ENCODE peak calls at places on chromosome 14, in seven cellular contexts. One of them, this sample, is unnamed.

GRCh38 chr14:90828642-90829487 is 12.6 kb upstream of the TTC7B start:
- DNase-seq in GM12892: no peak
- DNase-seq in SK-N-SH: no peak
- DNase-seq in H1: no peak
- DNase-seq in HepG2: no peak
- DNase-seq in K562: no peak
- DNase-seq in GM12878: no peak
- DNase-seq in this sample: no peak

GRCh38 chr14:44662250-44662891 is 155.3 kb upstream of the FSCB start:
- DNase-seq in GM12892: no peak
- DNase-seq in SK-N-SH: no peak
- DNase-seq in H1: no peak
- DNase-seq in HepG2: no peak
- DNase-seq in K562: no peak
- DNase-seq in GM12878: no peak
- DNase-seq in this sample: no peak

GRCh38 chr14:78758333-78758732 is 588.2 kb downstream of the NRXN3 start:
- DNase-seq in GM12892: no peak
- DNase-seq in SK-N-SH: peak; percentile 37
- DNase-seq in H1: no peak
- DNase-seq in HepG2: peak; percentile 30
- DNase-seq in K562: peak; percentile 24
- DNase-seq in GM12878: peak; percentile 13
- DNase-seq in this sample: peak; percentile 14

GRCh38 chr14:65906948-65907347 is 494.4 kb downstream of the FUT8 start:
- DNase-seq in GM12892: no peak
- DNase-seq in SK-N-SH: no peak
- DNase-seq in H1: no peak
- DNase-seq in HepG2: no peak
- DNase-seq in K562: no peak
- DNase-seq in GM12878: no peak
- DNase-seq in this sample: no peak

GRCh38 chr14:65354715-65355114 is 57.8 kb upstream of the FUT8 start:
- DNase-seq in GM12892: no peak
- DNase-seq in SK-N-SH: no peak
- DNase-seq in H1: no peak
- DNase-seq in HepG2: no peak
- DNase-seq in K562: no peak
- DNase-seq in GM12878: no peak
- DNase-seq in this sample: no peak

GRCh38 chr14:100031506-100032281 is 33.5 kb upstream of the EVL start:
- DNase-seq in GM12892: no peak
- DNase-seq in SK-N-SH: no peak
- DNase-seq in H1: no peak
- DNase-seq in HepG2: no peak
- DNase-seq in K562: no peak
- DNase-seq in GM12878: no peak
- DNase-seq in this sample: no peak

GRCh38 chr14:68789798-68790655 is 2.8 kb downstream of the ZFP36L1 start:
- DNase-seq in GM12892: no peak
- DNase-seq in SK-N-SH: no peak
- DNase-seq in H1: no peak
- DNase-seq in HepG2: no peak
- DNase-seq in K562: no peak
- DNase-seq in GM12878: no peak
- DNase-seq in this sample: no peak

GRCh38 chr14:48936881-48937280 is 649.3 kb downstream of the RPS29 start:
- DNase-seq in GM12892: no peak
- DNase-seq in SK-N-SH: no peak
- DNase-seq in H1: no peak
- DNase-seq in HepG2: no peak
- DNase-seq in K562: no peak
- DNase-seq in GM12878: no peak
- DNase-seq in this sample: no peak

GRCh38 chr14:104985675-104986486 is at the start of gene CLBA1:
- DNase-seq in GM12892: peak; percentile 99
- DNase-seq in SK-N-SH: peak; percentile 99
- DNase-seq in H1: no peak
- DNase-seq in HepG2: peak; percentile 69
- DNase-seq in K562: peak; percentile 91
- DNase-seq in GM12878: peak; percentile 55
- DNase-seq in this sample: peak; percentile 100

GRCh38 chr14:94646481-94646880 is 34.3 kb downstream of the SERPINA3 start:
- DNase-seq in GM12892: no peak
- DNase-seq in SK-N-SH: no peak
- DNase-seq in H1: no peak
- DNase-seq in HepG2: no peak
- DNase-seq in K562: no peak
- DNase-seq in GM12878: no peak
- DNase-seq in this sample: no peak

GRCh38 chr14:30681752-30682355 is 59.7 kb downstream of the SCFD1 start:
- DNase-seq in GM12892: no peak
- DNase-seq in SK-N-SH: peak; percentile 26
- DNase-seq in H1: no peak
- DNase-seq in HepG2: peak; percentile 57
- DNase-seq in K562: no peak
- DNase-seq in GM12878: no peak
- DNase-seq in this sample: no peak

GRCh38 chr14:100890451-100890850 is 13.1 kb downstream of the RTL1 start:
- DNase-seq in GM12892: no peak
- DNase-seq in SK-N-SH: no peak
- DNase-seq in H1: no peak
- DNase-seq in HepG2: no peak
- DNase-seq in K562: no peak
- DNase-seq in GM12878: no peak
- DNase-seq in this sample: no peak

GRCh38 chr14:99322731-99323599 is 51.0 kb upstream of the BCL11B start:
- DNase-seq in GM12892: no peak
- DNase-seq in SK-N-SH: no peak
- DNase-seq in H1: no peak
- DNase-seq in HepG2: no peak
- DNase-seq in K562: no peak
- DNase-seq in GM12878: no peak
- DNase-seq in this sample: no peak

GRCh38 chr14:30193791-30194407 is 266.3 kb upstream of the PRKD1 start:
- DNase-seq in GM12892: no peak
- DNase-seq in SK-N-SH: no peak
- DNase-seq in H1: no peak
- DNase-seq in HepG2: no peak
- DNase-seq in K562: no peak
- DNase-seq in GM12878: no peak
- DNase-seq in this sample: no peak

GRCh38 chr14:61145903-61146411 is 135.2 kb downstream of the TMEM30B start:
- DNase-seq in GM12892: no peak
- DNase-seq in SK-N-SH: peak; percentile 46
- DNase-seq in H1: no peak
- DNase-seq in HepG2: no peak
- DNase-seq in K562: no peak
- DNase-seq in GM12878: no peak
- DNase-seq in this sample: no peak

GRCh38 chr14:79605863-79606262 is 605.4 kb downstream of the DIO2 start:
- DNase-seq in GM12892: no peak
- DNase-seq in SK-N-SH: peak; percentile 7
- DNase-seq in H1: no peak
- DNase-seq in HepG2: no peak
- DNase-seq in K562: no peak
- DNase-seq in GM12878: no peak
- DNase-seq in this sample: no peak

GRCh38 chr14:66233571-66233970 is 252.6 kb upstream of the CCDC196 start:
- DNase-seq in GM12892: no peak
- DNase-seq in SK-N-SH: peak; percentile 8
- DNase-seq in H1: no peak
- DNase-seq in HepG2: no peak
- DNase-seq in K562: no peak
- DNase-seq in GM12878: no peak
- DNase-seq in this sample: no peak

GRCh38 chr14:90281261-90281660 is 24.9 kb downstream of the PSMC1 start:
- DNase-seq in GM12892: no peak
- DNase-seq in SK-N-SH: no peak
- DNase-seq in H1: no peak
- DNase-seq in HepG2: no peak
- DNase-seq in K562: no peak
- DNase-seq in GM12878: no peak
- DNase-seq in this sample: no peak

GRCh38 chr14:89339579-89339978 is 77.5 kb downstream of the FOXN3 start:
- DNase-seq in GM12892: no peak
- DNase-seq in SK-N-SH: no peak
- DNase-seq in H1: no peak
- DNase-seq in HepG2: no peak
- DNase-seq in K562: no peak
- DNase-seq in GM12878: no peak
- DNase-seq in this sample: no peak

GRCh38 chr14:105500726-105501101 is 9.7 kb downstream of the TEDC1 start:
- DNase-seq in GM12892: no peak
- DNase-seq in SK-N-SH: peak; percentile 25
- DNase-seq in H1: no peak
- DNase-seq in HepG2: no peak
- DNase-seq in K562: no peak
- DNase-seq in GM12878: no peak
- DNase-seq in this sample: peak; percentile 22

GRCh38 chr14:105389534-105389933 is 8.8 kb upstream of the TEX22 start:
- DNase-seq in GM12892: no peak
- DNase-seq in SK-N-SH: no peak
- DNase-seq in H1: no peak
- DNase-seq in HepG2: no peak
- DNase-seq in K562: no peak
- DNase-seq in GM12878: no peak
- DNase-seq in this sample: no peak

GRCh38 chr14:105939810-105940508 is 413.6 kb downstream of the TMEM121 start:
- DNase-seq in GM12892: no peak
- DNase-seq in SK-N-SH: no peak
- DNase-seq in H1: no peak
- DNase-seq in HepG2: no peak
- DNase-seq in K562: no peak
- DNase-seq in GM12878: no peak
- DNase-seq in this sample: no peak

GRCh38 chr14:103880986-103881926 is 33.9 kb upstream of the PPP1R13B start:
- DNase-seq in GM12892: no peak
- DNase-seq in SK-N-SH: peak; percentile 63
- DNase-seq in H1: no peak
- DNase-seq in HepG2: peak; percentile 75
- DNase-seq in K562: no peak
- DNase-seq in GM12878: no peak
- DNase-seq in this sample: no peak
- TF ChIP-seq POLR2AphosphoS5 in GM12892: no peak
- TF ChIP-seq POLR2AphosphoS5 in SK-N-SH: no peak
- TF ChIP-seq POLR2AphosphoS5 in H1: no peak
- TF ChIP-seq POLR2AphosphoS5 in HepG2: peak; percentile 56
- TF ChIP-seq POLR2AphosphoS5 in K562: no peak
- TF ChIP-seq POLR2AphosphoS5 in GM12878: no peak
- TF ChIP-seq POLR2AphosphoS5 in this sample: no peak

GRCh38 chr14:22448905-22449611 is 140.0 kb downstream of the DAD1 start:
- DNase-seq in GM12892: no peak
- DNase-seq in SK-N-SH: no peak
- DNase-seq in H1: no peak
- DNase-seq in HepG2: no peak
- DNase-seq in K562: no peak
- DNase-seq in GM12878: no peak
- DNase-seq in this sample: no peak
- TF ChIP-seq TAF1 in GM12892: no peak
- TF ChIP-seq TAF1 in SK-N-SH: no peak
- TF ChIP-seq TAF1 in H1: no peak
- TF ChIP-seq TAF1 in HepG2: no peak
- TF ChIP-seq TAF1 in K562: no peak
- TF ChIP-seq TAF1 in GM12878: no peak
- TF ChIP-seq TAF1 in this sample: peak; percentile 28

GRCh38 chr14:74608959-74609611 is 3.0 kb downstream of the LTBP2 start:
- DNase-seq in GM12892: peak; percentile 52
- DNase-seq in SK-N-SH: peak; percentile 79
- DNase-seq in H1: peak; percentile 64
- DNase-seq in HepG2: peak; percentile 67
- DNase-seq in K562: peak; percentile 81
- DNase-seq in GM12878: peak; percentile 45
- DNase-seq in this sample: peak; percentile 58
- TF ChIP-seq POLR2AphosphoS5 in GM12892: no peak
- TF ChIP-seq POLR2AphosphoS5 in SK-N-SH: no peak
- TF ChIP-seq POLR2AphosphoS5 in H1: no peak
- TF ChIP-seq POLR2AphosphoS5 in HepG2: no peak
- TF ChIP-seq POLR2AphosphoS5 in K562: no peak
- TF ChIP-seq POLR2AphosphoS5 in GM12878: no peak
- TF ChIP-seq POLR2AphosphoS5 in this sample: no peak

DNA sequence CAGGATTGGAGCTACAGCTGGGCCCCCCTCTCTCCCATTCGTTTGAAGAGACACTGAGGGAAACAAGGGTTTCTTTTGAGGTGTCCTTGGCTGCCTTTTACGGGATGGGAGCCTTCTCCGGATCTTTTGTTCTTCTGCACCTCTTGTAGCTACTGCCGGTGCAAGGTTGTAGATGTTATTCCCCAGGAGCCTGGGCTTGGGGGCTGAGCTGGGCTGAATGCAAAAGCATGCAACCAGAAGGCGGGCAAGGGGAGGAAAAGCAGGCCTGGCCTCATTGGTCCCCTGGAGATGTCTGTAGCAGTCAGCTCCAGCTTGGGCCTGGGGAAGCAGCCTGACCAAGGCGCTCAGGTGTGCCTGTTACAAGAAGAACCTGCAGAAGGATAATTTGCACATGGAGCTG is 110.3 kb downstream of the GCH1 start:
- DNase-seq in GM12892: no peak
- DNase-seq in SK-N-SH: no peak
- DNase-seq in H1: no peak
- DNase-seq in HepG2: no peak
- DNase-seq in K562: no peak
- DNase-seq in GM12878: no peak
- DNase-seq in this sample: no peak
- TF ChIP-seq TAF1 in GM12892: no peak
- TF ChIP-seq TAF1 in SK-N-SH: no peak
- TF ChIP-seq TAF1 in H1: no peak
- TF ChIP-seq TAF1 in HepG2: no peak
- TF ChIP-seq TAF1 in K562: no peak
- TF ChIP-seq TAF1 in GM12878: no peak
- TF ChIP-seq TAF1 in this sample: no peak

GRCh38 chr14:101980700-101981099 is 16.3 kb downstream of the DYNC1H1 start:
- DNase-seq in GM12892: no peak
- DNase-seq in SK-N-SH: no peak
- DNase-seq in H1: no peak
- DNase-seq in HepG2: peak; percentile 35
- DNase-seq in K562: no peak
- DNase-seq in GM12878: peak; percentile 77
- DNase-seq in this sample: no peak
- TF ChIP-seq POLR2AphosphoS5 in GM12892: no peak
- TF ChIP-seq POLR2AphosphoS5 in SK-N-SH: peak; percentile 66
- TF ChIP-seq POLR2AphosphoS5 in H1: no peak
- TF ChIP-seq POLR2AphosphoS5 in HepG2: no peak
- TF ChIP-seq POLR2AphosphoS5 in K562: no peak
- TF ChIP-seq POLR2AphosphoS5 in GM12878: no peak
- TF ChIP-seq POLR2AphosphoS5 in this sample: no peak

GRCh38 chr14:76514599-76514998 is 138.7 kb downstream of the ESRRB start:
- DNase-seq in GM12892: no peak
- DNase-seq in SK-N-SH: no peak
- DNase-seq in H1: no peak
- DNase-seq in HepG2: peak; percentile 58
- DNase-seq in K562: peak; percentile 43
- DNase-seq in GM12878: no peak
- DNase-seq in this sample: peak; percentile 32
- TF ChIP-seq TAF1 in GM12892: no peak
- TF ChIP-seq TAF1 in SK-N-SH: no peak
- TF ChIP-seq TAF1 in H1: no peak
- TF ChIP-seq TAF1 in HepG2: no peak
- TF ChIP-seq TAF1 in K562: no peak
- TF ChIP-seq TAF1 in GM12878: no peak
- TF ChIP-seq TAF1 in this sample: no peak

This sample was measured in GM12891.